ENCODE peak calls at places on chromosomes 11 and 22, in seven cellular contexts. D is left colon, O is progenitor cell of endocrine pancreas, T is activated T-cell treated with anti-CD3 and anti-CD28 coated beads for 4 hours, Y is HTR-8/SVneo, M is GM13976, U is sciatic nerve. W is an unnamed sample.

GRCh38 chr22:39134366-39135091 is 18.0 kb downstream of the CBX7 start:
- DNase-seq in M (no peak), D (no peak), U (peak), T (no peak), O (no peak), Y (no peak), W (no peak)

GRCh38 chr22:21054046-21054713 is 8.4 kb downstream of the LRRC74B start:
- DNase-seq in O (no peak), M (no peak), Y (no peak), D (no peak), U (no peak), T (no peak), W (no peak)

GRCh38 chr11:33984682-33985389 is 66.7 kb upstream of the CAPRIN1 start:
- DNase-seq in M (no peak), D (no peak), Y (no peak), U (no peak), O (no peak), T (no peak), W (no peak)

GRCh38 chr11:76610871-76611475 is 59.6 kb downstream of the LRRC32 start:
- DNase-seq in Y (no peak), U (peak), T (no peak), O (no peak), D (no peak), M (no peak), W (no peak)

GRCh38 chr22:22770280-22770871 is 117.2 kb upstream of the IGLL5 start:
- DNase-seq in M (no peak), O (peak), U (no peak), D (peak), Y (peak), T (peak), W (peak)

GRCh38 chr11:33530824-33531223 is 169.8 kb downstream of the C11orf91 start:
- DNase-seq in O (no peak), D (no peak), M (no peak), Y (no peak), T (no peak), U (no peak), W (no peak)

GRCh38 chr11:126857860-126858808 is 142.4 kb downstream of the KIRREL3 start:
- DNase-seq in M (no peak), U (no peak), D (no peak), O (no peak), T (no peak), Y (no peak), W (no peak)

GRCh38 chr11:117654856-117655255 is 142.2 kb downstream of the DSCAML1 start:
- DNase-seq in T (no peak), M (no peak), O (no peak), U (no peak), Y (no peak), D (no peak), W (no peak)

GRCh38 chr11:36073411-36074203 is 129.7 kb downstream of the LDLRAD3 start:
- DNase-seq in D (peak), Y (peak), T (no peak), O (no peak), U (no peak), M (no peak), W (peak)

GRCh38 chr11:16607675-16608644 is 130.5 kb upstream of the C11orf58 start:
- DNase-seq in T (no peak), D (peak), U (peak), M (peak), Y (no peak), O (no peak), W (peak)

GRCh38 chr22:48560389-48560751 is 1267.3 kb downstream of the BRD1 start:
- DNase-seq in O (no peak), U (no peak), M (no peak), D (no peak), T (no peak), Y (no peak), W (no peak)

GRCh38 chr11:72144807-72145565 is 9.5 kb downstream of the FOLR3 start:
- DNase-seq in M (no peak), T (no peak), D (peak), O (no peak), U (no peak), Y (peak), W (peak)

GRCh38 chr11:19880088-19880345 is 167.4 kb downstream of the NAV2 start:
- DNase-seq in U (no peak), O (no peak), M (no peak), T (no peak), Y (no peak), D (no peak), W (no peak)

GRCh38 chr22:24473278-24473677 is 21.9 kb upstream of the UPB1 start:
- DNase-seq in T (no peak), O (no peak), Y (no peak), D (no peak), M (no peak), U (no peak), W (no peak)

GRCh38 chr22:24843048-24843447 is 37.0 kb downstream of the SGSM1 start:
- DNase-seq in Y (no peak), U (no peak), O (no peak), T (no peak), M (no peak), D (no peak), W (no peak)

GRCh38 chr22:44686873-44687600 is 15.0 kb upstream of the PRR5 start:
- DNase-seq in T (no peak), Y (no peak), O (no peak), D (no peak), U (no peak), M (no peak), W (no peak)

GRCh38 chr11:87304350-87304749 is 266.6 kb downstream of the TMEM135 start:
- DNase-seq in O (no peak), T (no peak), U (no peak), M (no peak), Y (no peak), D (no peak), W (no peak)

GRCh38 chr22:18122254-18122554 is 11.6 kb downstream of the TUBA8 start:
- DNase-seq in D (no peak), O (no peak), T (no peak), Y (no peak), M (no peak), U (no peak), W (no peak)

GRCh38 chr11:101446238-101446637 is 137.6 kb downstream of the TRPC6 start:
- DNase-seq in M (no peak), O (no peak), U (no peak), Y (peak), T (no peak), D (no peak), W (no peak)

GRCh38 chr11:91296628-91297027 is 928.0 kb upstream of the FAT3 start:
- DNase-seq in U (no peak), O (no peak), T (no peak), M (no peak), D (no peak), Y (no peak), W (no peak)

GRCh38 chr11:121741316-121741715 is 288.5 kb upstream of the SORL1-AS1 start:
- DNase-seq in Y (no peak), T (no peak), D (no peak), U (no peak), M (no peak), O (no peak), W (peak)

GRCh38 chr11:44621784-44622183 is 56.3 kb downstream of the CD82 start:
- DNase-seq in U (peak), O (peak), M (no peak), T (no peak), Y (no peak), D (no peak), W (no peak)

GRCh38 chr11:57131080-57131790 is 50.5 kb upstream of the LRRC55 start:
- DNase-seq in U (peak), D (peak), Y (no peak), T (no peak), O (peak), M (no peak), W (peak)

GRCh38 chr11:105181521-105181920 is 42.0 kb upstream of the CARD18 start:
- DNase-seq in U (no peak), O (no peak), Y (no peak), T (no peak), M (no peak), D (no peak), W (no peak)

GRCh38 chr22:43714104-43714503 is 98.0 kb downstream of the EFCAB6 start:
- DNase-seq in D (no peak), U (no peak), Y (no peak), O (no peak), T (no peak), M (no peak), W (no peak)

GRCh38 chr11:4095509-4096230 is 1.1 kb downstream of the RRM1 start:
- DNase-seq in T (no peak), D (no peak), U (no peak), O (no peak), M (no peak), Y (no peak), W (no peak)

GRCh38 chr11:38005597-38005996 is 1407.6 kb upstream of the RAG2 start:
- DNase-seq in T (no peak), U (no peak), O (no peak), D (no peak), Y (no peak), M (no peak), W (no peak)

GRCh38 chr11:10728779-10729472 is 22.1 kb upstream of the CTR9 start:
- DNase-seq in T (no peak), O (no peak), D (no peak), M (no peak), Y (no peak), U (no peak), W (no peak)

GRCh38 chr22:22545084-22545483 is 14.0 kb downstream of the PRAME start:
- DNase-seq in T (no peak), O (no peak), M (no peak), Y (no peak), U (no peak), D (no peak), W (no peak)

GRCh38 chr22:32708835-32709234 is 92.7 kb upstream of the TIMP3 start:
- DNase-seq in D (no peak), U (no peak), Y (peak), M (no peak), O (no peak), T (no peak), W (no peak)

GRCh38 chr11:76670475-76671235 is at the start of gene LRRC32:
- DNase-seq in D (peak), Y (no peak), O (no peak), M (peak), U (peak), T (peak), W (peak)

GRCh38 chr11:108601150-108601549 is 7.6 kb upstream of the EXPH5 start:
- DNase-seq in U (no peak), T (no peak), Y (no peak), D (no peak), M (no peak), O (no peak), W (no peak)

GRCh38 chr11:62788991-62789390 is 1.8 kb downstream of the TMEM179B start:
- DNase-seq in Y (no peak), M (no peak), O (no peak), U (no peak), D (no peak), T (no peak), W (no peak)

GRCh38 chr11:26847459-26847858 is 125.6 kb upstream of the SLC5A12 start:
- DNase-seq in T (no peak), U (no peak), M (no peak), O (no peak), Y (no peak), D (no peak), W (no peak)

GRCh38 chr11:14463623-14464022 is 36.0 kb downstream of the COPB1 start:
- DNase-seq in O (no peak), T (no peak), M (no peak), U (no peak), D (no peak), Y (no peak), W (no peak)

GRCh38 chr11:10892250-10892649 is 34.4 kb upstream of the ZBED5 start:
- DNase-seq in O (no peak), T (no peak), D (no peak), U (no peak), Y (no peak), M (no peak), W (no peak)

W was measured in mucosa of gallbladder.